ENCODE peak calls at places on chromosomes 16 and 17, in six cellular contexts. Z, J, Y, A, H and F are unnamed samples.

GRCh38 chr16:74252329-74252728 is 44.3 kb upstream of the PSMD7 start:
- DNase-seq in H (no peak), J (no peak), A (no peak), Y (no peak), Z (no peak), F (no peak)

GRCh38 chr17:27609606-27610303 is 21.2 kb upstream of the LGALS9 start:
- DNase-seq in H (peak), Z (peak), Y (peak), A (peak), J (no peak), F (peak)

GRCh38 chr16:22681551-22681880 is 132.4 kb upstream of the HS3ST2 start:
- DNase-seq in Y (no peak), Z (no peak), H (no peak), A (no peak), J (no peak), F (no peak)

GRCh38 chr16:46897471-46897870 is 13.3 kb downstream of the GPT2 start:
- DNase-seq in H (no peak), J (no peak), A (no peak), Y (peak), Z (no peak), F (no peak)

GRCh38 chr17:7235693-7236665 is 1.7 kb upstream of the DVL2 start:
- DNase-seq in J (no peak), Z (no peak), H (no peak), Y (no peak), A (peak), F (no peak)

GRCh38 chr16:9007177-9007794 is 43.6 kb upstream of the USP7 start:
- DNase-seq in A (no peak), J (no peak), Y (no peak), Z (no peak), H (no peak), F (no peak)

GRCh38 chr16:86577314-86577971 is 906 bp upstream of the FOXL1 start:
- DNase-seq in A (no peak), J (no peak), Y (no peak), Z (no peak), H (no peak), F (no peak)

GRCh38 chr17:53629188-53629587 is 193.5 kb upstream of the KIF2B start:
- DNase-seq in J (no peak), Z (no peak), H (no peak), A (no peak), Y (no peak), F (no peak)

GRCh38 chr16:51540259-51540658 is 389.2 kb upstream of the SALL1 start:
- DNase-seq in A (no peak), H (no peak), Z (no peak), Y (no peak), J (no peak), F (no peak)

GRCh38 chr17:79899584-79899983 is 60.3 kb upstream of the CBX4 start:
- DNase-seq in Z (no peak), H (no peak), J (no peak), A (no peak), Y (no peak), F (no peak)

GRCh38 chr17:11598274-11599221 is at the start of gene DNAH9:
- DNase-seq in A (peak), Z (peak), J (peak), H (peak), Y (peak), F (peak)

GRCh38 chr17:5812590-5812989 is 228.3 kb upstream of the NLRP1 start:
- DNase-seq in Y (no peak), A (no peak), H (no peak), Z (no peak), J (no peak), F (no peak)

GRCh38 chr16:56478228-56479049 is 27.1 kb downstream of the OGFOD1 start:
- DNase-seq in J (no peak), A (no peak), Y (no peak), H (no peak), Z (no peak), F (no peak)

GRCh38 chr17:55576237-55576998 is 65.2 kb upstream of the SMIM36 start:
- DNase-seq in J (no peak), H (peak), Y (no peak), A (no peak), Z (no peak), F (peak)

GRCh38 chr16:72844225-72844920 is 203.6 kb downstream of the ZFHX3 start:
- DNase-seq in A (no peak), H (no peak), Z (no peak), Y (no peak), J (no peak), F (no peak)

GRCh38 chr16:57357330-57358151 is 1.0 kb upstream of the CCL22 start:
- DNase-seq in A (no peak), H (no peak), J (no peak), Y (no peak), Z (no peak), F (no peak)

GRCh38 chr17:8893621-8894020 is 26.1 kb upstream of the PIK3R6 start:
- DNase-seq in Z (peak), J (no peak), Y (no peak), A (no peak), H (no peak), F (no peak)

GRCh38 chr16:12826559-12826958 is 22.9 kb upstream of the CPPED1 start:
- DNase-seq in H (no peak), A (no peak), J (no peak), Z (no peak), Y (no peak), F (no peak)

GRCh38 chr17:4852504-4853075 is 19.4 kb downstream of the MINK1 start:
- DNase-seq in H (no peak), Z (no peak), J (no peak), Y (no peak), A (no peak), F (no peak)

GRCh38 chr16:83085660-83086059 is 458.9 kb downstream of the CDH13 start:
- DNase-seq in J (no peak), H (no peak), Z (no peak), A (no peak), Y (no peak), F (no peak)

GRCh38 chr16:87850009-87851006 is 19.0 kb downstream of the SLC7A5 start:
- DNase-seq in A (peak), Y (peak), H (no peak), J (no peak), Z (peak), F (peak)

GRCh38 chr16:76007649-76008048 is 269.6 kb upstream of the CNTNAP4 start:
- DNase-seq in A (no peak), J (no peak), H (no peak), Y (no peak), Z (no peak), F (no peak)

GRCh38 chr17:74566132-74566753 is 1.1 kb downstream of the CD300H start:
- DNase-seq in Y (peak), Z (peak), J (peak), A (peak), H (peak), F (no peak)

GRCh38 chr16:54928421-54929089 is 2.1 kb upstream of the IRX5 start:
- DNase-seq in H (peak), J (no peak), A (peak), Y (peak), Z (no peak), F (peak)
- TF ChIP-seq CTCF in H (no peak), J (no peak), A (no peak), Y (no peak), Z (no peak), F (peak)

GRCh38 chr16:398551-399277 is 1.7 kb downstream of the NME4 start:
- DNase-seq in H (no peak), Y (no peak), J (no peak), A (no peak), Z (no peak), F (no peak)

GRCh38 chr16:396199-396598 is 800 bp upstream of the NME4 start:
- DNase-seq in Y (no peak), Z (no peak), A (no peak), H (no peak), J (no peak), F (no peak)

GRCh38 chr16:397736-398332 is 835 bp downstream of the NME4 start:
- DNase-seq in H (peak), A (peak), J (no peak), Y (peak), Z (peak), F (peak)

GRCh38 chr16:396605-397004 is 394 bp upstream of the NME4 start:
- DNase-seq in H (peak), Y (no peak), A (peak), Z (peak), J (no peak), F (peak)

GRCh38 chr16:397135-397661 is at the start of gene NME4:
- DNase-seq in Y (no peak), H (no peak), A (peak), Z (peak), J (no peak), F (no peak)
- TF ChIP-seq POLR2A in Y (no peak), H (peak), A (peak), Z (no peak), J (peak), F (peak)

DNA sequence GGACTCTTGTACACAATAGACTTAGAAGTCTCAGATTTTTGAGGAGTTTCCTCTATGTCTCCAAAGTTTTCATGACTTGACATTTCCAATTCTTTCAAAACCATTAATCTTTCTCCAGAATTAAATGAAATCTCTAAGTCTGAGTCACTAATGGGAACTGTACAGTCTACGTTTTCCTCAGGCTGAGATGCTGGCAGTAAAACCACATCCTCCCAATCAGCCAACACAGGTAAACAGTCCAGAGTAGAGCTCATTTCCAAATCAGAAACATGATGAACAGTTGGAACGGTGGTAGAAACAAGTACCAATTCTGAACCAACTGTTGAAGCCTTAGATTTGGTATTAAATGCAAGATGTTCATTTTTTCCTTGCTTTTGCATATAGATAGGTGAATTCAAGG is 7.9 kb downstream of the ERI2 start:
- DNase-seq in A (no peak), H (no peak), J (no peak), Y (no peak), Z (no peak), F (no peak)
- TF ChIP-seq CTCF in A (no peak), H (no peak), J (no peak), Y (no peak), Z (no peak), F (no peak)

GRCh38 chr17:16442594-16443389 is 27.4 kb downstream of the TRPV2 start:
- DNase-seq in Z (no peak), Y (no peak), H (no peak), A (no peak), J (no peak), F (no peak)

GRCh38 chr17:16440814-16441629 is 25.7 kb downstream of the TRPV2 start:
- DNase-seq in A (no peak), J (no peak), Y (no peak), Z (no peak), H (no peak), F (no peak)

GRCh38 chr17:16442141-16442540 is 26.8 kb downstream of the TRPV2 start:
- DNase-seq in J (no peak), Z (no peak), Y (no peak), A (no peak), H (no peak), F (no peak)

GRCh38 chr17:16444258-16444886 is 29.0 kb downstream of the TRPV2 start:
- DNase-seq in A (no peak), J (no peak), Y (peak), H (no peak), Z (no peak), F (no peak)

GRCh38 chr17:16443390-16444257 is 28.3 kb downstream of the TRPV2 start:
- DNase-seq in Y (no peak), H (no peak), Z (no peak), A (no peak), J (no peak), F (no peak)
- TF ChIP-seq POLR2A in Y (no peak), H (peak), Z (no peak), A (no peak), J (peak), F (no peak)